ENCODE peak calls at places on chromosomes 3 and 15, in four cellular contexts. P is HL-60, C is glutamatergic neuron, J is progenitor cell of endocrine pancreas. E is an unnamed sample.

GRCh38 chr15:61275901-61276300 is 46.8 kb upstream of the RORA start:
- DNase-seq in P (no peak), C (no peak), J (no peak), E (no peak)

GRCh38 chr3:13569641-13570390 is 20.9 kb downstream of the FBLN2 start:
- DNase-seq in P (no peak), C (no peak), J (no peak), E (no peak)

GRCh38 chr3:4656059-4656458 is 162.9 kb downstream of the ITPR1 start:
- DNase-seq in P (no peak), C (peak; percentile 79), J (peak; percentile 58), E (peak; percentile 72)

GRCh38 chr15:58374147-58374546 is 57.6 kb upstream of the LIPC start:
- DNase-seq in P (no peak), C (no peak), J (no peak), E (no peak)

GRCh38 chr3:194971965-194972364 is 286.3 kb downstream of the FAM43A start:
- DNase-seq in P (no peak), C (no peak), J (no peak), E (no peak)

GRCh38 chr3:170911051-170911450 is 2.6 kb upstream of the EIF5A2 start:
- DNase-seq in P (no peak), C (no peak), J (no peak), E (no peak)

GRCh38 chr3:64079369-64080160 is 56.3 kb upstream of the PSMD6 start:
- DNase-seq in P (no peak), C (no peak), J (no peak), E (no peak)

GRCh38 chr3:191236635-191237034 is 37.6 kb downstream of the OSTN start:
- DNase-seq in P (no peak), C (no peak), J (no peak), E (no peak)

GRCh38 chr3:184737641-184738518 is 26.0 kb upstream of the MAGEF1 start:
- DNase-seq in P (no peak), C (no peak), J (no peak), E (no peak)

GRCh38 chr3:149003653-149004305 is 12.4 kb downstream of the GYG1 start:
- DNase-seq in P (no peak), C (no peak), J (no peak), E (no peak)

GRCh38 chr3:36944012-36944640 is 728 bp downstream of the TRANK1 start:
- DNase-seq in P (peak; percentile 14), C (peak; percentile 58), J (peak; percentile 30), E (peak; percentile 53)

GRCh38 chr3:107143206-107143605 is 234.0 kb upstream of the CCDC54 start:
- DNase-seq in P (no peak), C (no peak), J (no peak), E (no peak)

GRCh38 chr3:162376761-162377160 is 880.2 kb downstream of the OTOL1 start:
- DNase-seq in P (no peak), C (no peak), J (no peak), E (no peak)

GRCh38 chr15:81280696-81281095 is 43.2 kb downstream of the STARD5 start:
- DNase-seq in P (no peak), C (no peak), J (no peak), E (no peak)

GRCh38 chr15:39181348-39181747 is 399.5 kb upstream of the THBS1 start:
- DNase-seq in P (no peak), C (no peak), J (no peak), E (no peak)

GRCh38 chr3:197430961-197431910 is 124.5 kb downstream of the BDH1 start:
- DNase-seq in P (no peak), C (no peak), J (no peak), E (no peak)

GRCh38 chr15:30924353-30924752 is 20.6 kb downstream of the FAN1 start:
- DNase-seq in P (no peak), C (no peak), J (no peak), E (no peak)

GRCh38 chr3:11563749-11564148 is 80.0 kb downstream of the VGLL4 start:
- DNase-seq in P (no peak), C (peak; percentile 71), J (no peak), E (no peak)

DNA sequence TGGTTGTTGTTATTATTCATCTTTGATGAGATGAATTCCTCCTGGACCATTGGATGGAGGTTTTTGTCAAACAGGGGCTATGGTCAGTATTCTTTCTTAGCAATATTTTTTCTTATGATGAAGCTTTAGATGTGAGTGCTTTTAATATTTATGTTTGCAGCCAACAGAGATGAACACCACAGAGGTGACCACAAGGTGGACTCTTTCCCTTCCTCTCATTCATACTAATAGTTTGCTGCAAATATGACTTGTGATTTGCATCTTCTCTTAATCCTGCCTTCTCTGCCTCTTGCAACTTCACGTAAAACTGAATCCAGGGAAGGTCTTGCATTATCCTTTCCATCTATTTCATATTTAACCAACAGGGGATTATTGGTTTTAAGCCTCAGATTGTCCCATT is 473.1 kb upstream of the UBE2E2 start:
- DNase-seq in P (no peak), C (no peak), J (no peak), E (peak; percentile 8)
- TF ChIP-seq CTCF in P (no peak), C (peak; percentile 25), J (peak; percentile 51), E (peak; percentile 56)

GRCh38 chr15:55916666-55917409 is 76.6 kb downstream of the NEDD4 start:
- DNase-seq in P (no peak), C (no peak), J (no peak), E (no peak)

GRCh38 chr15:55917881-55918296 is 75.5 kb downstream of the NEDD4 start:
- DNase-seq in P (no peak), C (no peak), J (no peak), E (no peak)

GRCh38 chr15:55915876-55916567 is 77.4 kb downstream of the NEDD4 start:
- DNase-seq in P (no peak), C (no peak), J (no peak), E (no peak)

DNA sequence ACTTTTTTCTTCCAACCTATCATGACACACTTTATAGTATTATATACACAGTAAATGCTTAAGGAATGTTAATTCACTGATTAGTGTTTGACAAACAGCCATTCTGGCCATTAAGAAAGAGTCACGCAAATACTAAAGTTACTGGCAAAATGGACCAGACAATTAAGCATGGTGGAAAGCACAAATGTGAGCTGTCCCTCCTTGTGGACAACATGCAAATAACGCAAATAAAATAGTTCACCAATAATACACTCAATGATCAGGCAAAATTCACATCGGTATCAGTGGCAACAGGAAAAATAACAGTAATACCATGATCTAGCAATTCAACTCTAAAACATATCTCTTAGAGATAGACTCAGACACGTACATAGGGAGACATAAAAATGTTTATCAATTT is 71.7 kb downstream of the NEDD4 start:
- DNase-seq in P (no peak), C (no peak), J (no peak), E (no peak)
- TF ChIP-seq CTCF in P (no peak), C (no peak), J (peak; percentile 17), E (no peak)

DNA sequence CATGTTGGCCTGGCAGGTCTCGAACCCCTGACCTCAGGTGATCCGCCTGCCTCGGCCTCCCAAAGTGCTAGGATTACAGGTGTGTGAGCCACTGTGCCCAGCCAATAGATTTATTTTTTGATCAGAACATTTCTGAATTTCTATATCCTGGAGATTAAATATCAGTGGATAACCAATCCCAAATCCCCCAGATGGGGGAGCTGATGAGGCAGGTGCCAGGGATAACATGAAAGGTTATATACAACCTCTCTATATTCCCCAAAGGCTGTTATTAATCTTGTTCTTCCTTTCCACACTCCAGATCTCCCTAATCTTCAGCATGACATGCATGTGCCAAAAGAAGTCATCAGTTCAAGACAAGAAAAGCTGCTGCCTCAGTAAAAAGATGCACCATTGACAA is 112.3 kb downstream of the WDR76 start:
- DNase-seq in P (no peak), C (no peak), J (no peak), E (peak; percentile 26)
- TF ChIP-seq CTCF in P (no peak), C (peak; percentile 36), J (peak; percentile 46), E (peak; percentile 44)

GRCh38 chr3:81349941-81350340 is 411.5 kb downstream of the GBE1 start:
- DNase-seq in P (no peak), C (no peak), J (no peak), E (no peak)

DNA sequence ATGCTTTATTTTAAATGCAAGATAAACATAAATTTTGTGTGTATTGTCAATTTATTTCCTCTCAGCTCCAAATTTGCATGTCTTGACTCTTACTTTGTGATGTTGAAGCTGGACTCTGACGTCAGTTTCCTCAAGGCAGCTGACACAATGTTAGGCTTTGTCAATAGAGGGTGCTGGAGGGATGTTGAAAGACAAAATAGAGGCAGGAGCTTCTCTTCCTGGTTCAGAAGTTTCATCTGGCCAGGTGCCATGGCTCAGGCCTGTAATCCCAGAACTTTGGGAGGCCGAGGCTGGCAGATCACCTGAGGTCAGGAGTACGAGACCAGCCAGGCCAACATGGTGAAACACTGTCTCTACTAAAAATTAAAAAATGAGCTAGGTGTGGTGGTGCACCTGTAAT is 408.6 kb downstream of the GBE1 start:
- DNase-seq in P (no peak), C (no peak), J (no peak), E (peak; percentile 24)
- TF ChIP-seq CTCF in P (no peak), C (no peak), J (peak; percentile 10), E (no peak)

DNA sequence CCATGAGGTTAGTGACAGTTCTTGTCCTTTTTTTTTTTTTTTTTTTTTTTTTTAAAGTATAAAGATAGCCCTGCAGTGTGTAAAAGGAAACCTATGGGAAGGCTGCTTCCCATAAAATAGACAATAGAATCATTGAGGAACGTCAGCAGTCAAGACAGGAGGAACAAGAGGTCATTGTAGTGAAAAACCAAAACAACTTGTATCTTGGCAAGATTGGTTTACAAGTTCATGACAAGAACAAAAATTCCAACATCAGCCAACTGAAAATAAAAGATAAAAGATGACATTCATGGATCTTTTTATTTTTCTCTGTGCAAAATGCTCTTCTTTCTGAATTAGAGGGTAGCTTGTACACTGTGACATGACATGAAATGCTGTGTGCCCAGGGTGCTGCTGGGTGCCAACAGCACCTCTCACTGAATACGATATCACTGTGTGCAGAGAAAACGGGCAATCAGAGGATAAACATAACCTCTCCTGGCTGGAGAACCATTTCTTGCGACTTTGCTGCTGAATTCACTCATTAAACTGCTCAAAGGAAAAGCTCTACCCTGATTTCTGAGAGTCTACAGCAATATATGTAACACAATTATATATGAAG is 30.1 kb upstream of the IP6K2 start:
- DNase-seq in P (no peak), C (no peak), J (no peak), E (no peak)
- TF ChIP-seq CTCF in P (no peak), C (no peak), J (no peak), E (no peak)

DNA sequence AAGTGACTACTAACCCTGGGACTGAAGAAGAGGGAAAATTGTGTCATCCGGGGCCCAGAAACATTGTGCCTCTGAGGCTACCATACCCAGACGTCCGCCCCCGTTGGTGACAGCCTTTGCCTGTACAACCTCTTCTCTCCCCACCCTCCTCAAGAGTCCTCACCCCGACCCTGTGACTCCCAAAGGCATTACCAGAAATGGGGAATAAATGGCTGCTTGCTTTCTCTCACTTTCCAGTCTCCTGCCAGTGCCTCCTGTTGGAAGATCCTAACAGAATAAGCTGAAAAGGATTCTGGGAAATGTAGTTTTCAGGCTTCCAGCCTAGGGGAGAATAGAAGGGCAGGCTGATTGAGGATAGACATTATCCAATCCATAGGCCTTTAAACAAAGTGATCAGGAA is 30.8 kb upstream of the SLC25A36 start:
- DNase-seq in P (no peak), C (peak; percentile 24), J (no peak), E (peak; percentile 14)
- TF ChIP-seq CTCF in P (no peak), C (no peak), J (no peak), E (no peak)

GRCh38 chr3:78283994-78284393 is 1244.1 kb downstream of the ROBO2 start:
- DNase-seq in P (no peak), C (no peak), J (no peak), E (no peak)
- TF ChIP-seq CTCF in P (no peak), C (peak; percentile 60), J (peak; percentile 22), E (peak; percentile 40)

GRCh38 chr15:96583671-96584070 is 253.2 kb downstream of the NR2F2 start:
- DNase-seq in P (no peak), C (no peak), J (no peak), E (no peak)
- TF ChIP-seq CTCF in P (no peak), C (no peak), J (no peak), E (no peak)

GRCh38 chr15:47376190-47376589 is 341.1 kb upstream of the SEMA6D start:
- DNase-seq in P (no peak), C (no peak), J (no peak), E (no peak)
- TF ChIP-seq CTCF in P (no peak), C (no peak), J (no peak), E (no peak)